ENCODE peak calls at places on chromosomes 11 and 22, in nine cellular contexts. U, Y, T, G, X, O, A, R and C are unnamed samples.
A peak's percentile ranks its signal among the peaks of the same experiment; 100 is the strongest.

GRCh38 chr11:109946322-109946846 is 146.8 kb upstream of the ZC3H12C start:
- DNase-seq in U (peak; percentile 93), Y (peak; percentile 76), T (peak; percentile 97), G (peak; percentile 90), X (peak; percentile 99), O (peak; percentile 88), A (peak; percentile 95), R (peak; percentile 61), C (peak; percentile 88)

GRCh38 chr11:61667684-61668320 is 12.4 kb upstream of the DAGLA start:
- DNase-seq in U (no peak), Y (no peak), T (no peak), G (no peak), X (no peak), O (no peak), A (no peak), R (no peak), C (no peak)

GRCh38 chr11:64036081-64037026 is 623 bp downstream of the FLRT1 start:
- DNase-seq in U (no peak), Y (peak; percentile 57), T (peak; percentile 11), G (no peak), X (peak; percentile 27), O (no peak), A (peak; percentile 30), R (no peak), C (no peak)

GRCh38 chr11:9138133-9138453 is 46.7 kb upstream of the SCUBE2 start:
- DNase-seq in U (no peak), Y (no peak), T (no peak), G (no peak), X (no peak), O (no peak), A (no peak), R (no peak), C (no peak)

GRCh38 chr11:118406599-118407166 is 5.3 kb downstream of the ATP5MG start:
- DNase-seq in U (no peak), Y (no peak), T (peak; percentile 69), G (no peak), X (peak; percentile 6), O (no peak), A (no peak), R (no peak), C (no peak)

GRCh38 chr11:73242291-73243092 is 24.4 kb downstream of the P2RY2 start:
- DNase-seq in U (peak; percentile 76), Y (peak; percentile 79), T (peak; percentile 53), G (peak; percentile 74), X (peak; percentile 67), O (peak; percentile 86), A (peak; percentile 64), R (peak; percentile 91), C (peak; percentile 77)

GRCh38 chr11:4026389-4026788 is 68.2 kb upstream of the RRM1 start:
- DNase-seq in U (no peak), Y (no peak), T (no peak), G (no peak), X (no peak), O (no peak), A (no peak), R (no peak), C (no peak)

GRCh38 chr11:115496892-115497291 is 7.3 kb downstream of the CADM1 start:
- DNase-seq in U (no peak), Y (no peak), T (no peak), G (no peak), X (no peak), O (no peak), A (no peak), R (no peak), C (no peak)

GRCh38 chr22:46588279-46589140 is 31.7 kb upstream of the GRAMD4 start:
- DNase-seq in U (no peak), Y (no peak), T (no peak), G (no peak), X (no peak), O (no peak), A (no peak), R (peak; percentile 73), C (peak; percentile 51)

GRCh38 chr22:43031617-43032016 is 16.7 kb upstream of the PACSIN2 start:
- DNase-seq in U (no peak), Y (no peak), T (no peak), G (no peak), X (no peak), O (no peak), A (no peak), R (no peak), C (no peak)

GRCh38 chr11:18310800-18311340 is 11.1 kb downstream of the HPS5 start:
- DNase-seq in U (no peak), Y (no peak), T (peak; percentile 66), G (no peak), X (no peak), O (no peak), A (peak; percentile 94), R (no peak), C (no peak)

GRCh38 chr11:134739136-134739535 is 327.1 kb upstream of the B3GAT1 start:
- DNase-seq in U (no peak), Y (no peak), T (no peak), G (no peak), X (no peak), O (peak; percentile 28), A (no peak), R (no peak), C (no peak)

GRCh38 chr11:126700773-126701554 is 299.6 kb downstream of the KIRREL3 start:
- DNase-seq in U (peak; percentile 12), Y (no peak), T (no peak), G (no peak), X (no peak), O (no peak), A (no peak), R (no peak), C (no peak)

GRCh38 chr11:62398011-62398994 is 20.5 kb upstream of the SCGB1A1 start:
- DNase-seq in U (peak; percentile 67), Y (peak; percentile 77), T (peak; percentile 17), G (peak; percentile 34), X (peak; percentile 43), O (no peak), A (no peak), R (no peak), C (no peak)

GRCh38 chr11:117816846-117817212 is 7.7 kb downstream of the FXYD2 start:
- DNase-seq in U (no peak), Y (no peak), T (no peak), G (no peak), X (no peak), O (no peak), A (no peak), R (peak; percentile 78), C (no peak)

GRCh38 chr11:101466352-101466751 is 117.5 kb downstream of the TRPC6 start:
- DNase-seq in U (no peak), Y (no peak), T (no peak), G (no peak), X (no peak), O (no peak), A (no peak), R (peak; percentile 34), C (no peak)

GRCh38 chr11:46075928-46076327 is 45.3 kb downstream of the PHF21A start:
- DNase-seq in U (peak; percentile 5), Y (no peak), T (no peak), G (no peak), X (no peak), O (no peak), A (peak; percentile 37), R (no peak), C (no peak)

GRCh38 chr11:73350908-73351636 is 25.1 kb upstream of the RELT start:
- DNase-seq in U (peak; percentile 73), Y (no peak), T (peak; percentile 61), G (peak; percentile 35), X (peak; percentile 88), O (no peak), A (peak; percentile 73), R (peak; percentile 82), C (peak; percentile 72)

GRCh38 chr11:10771457-10771856 is 20.4 kb downstream of the CTR9 start:
- DNase-seq in U (no peak), Y (no peak), T (no peak), G (no peak), X (no peak), O (no peak), A (no peak), R (no peak), C (no peak)

DNA sequence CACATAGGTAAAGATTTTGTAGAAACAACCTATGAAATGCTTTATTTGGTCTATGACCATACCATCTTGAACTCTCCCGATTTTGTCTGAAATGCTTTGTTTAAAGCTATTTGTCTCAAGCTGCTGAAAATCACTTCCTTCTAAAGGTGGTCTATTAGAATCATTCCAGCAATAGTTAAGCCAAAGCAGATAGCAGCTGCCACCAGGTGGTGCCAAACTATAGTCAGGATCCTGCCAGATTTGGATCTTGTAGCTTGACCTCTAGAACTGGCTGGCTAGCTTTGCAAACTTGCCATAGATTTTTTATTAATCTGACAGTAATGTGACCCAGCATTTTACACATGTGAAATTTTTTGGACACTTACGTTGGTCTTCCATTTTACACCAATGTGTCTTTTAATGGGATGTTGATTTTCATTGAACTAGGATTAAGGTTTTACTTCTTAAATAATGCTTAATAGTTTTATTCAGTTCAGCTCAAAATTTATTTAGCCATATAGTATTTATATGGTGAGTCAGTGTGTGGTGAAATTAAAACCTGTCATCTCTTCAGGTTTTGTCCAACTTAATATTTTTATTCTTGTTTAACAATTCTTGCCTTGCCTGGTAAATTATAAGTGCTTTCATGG is 19.7 kb downstream of the CTR9 start:
- DNase-seq in U (peak; percentile 60), Y (peak; percentile 25), T (peak; percentile 50), G (peak; percentile 49), X (peak; percentile 63), O (no peak), A (peak; percentile 51), R (no peak), C (no peak)
- TF ChIP-seq CTCF in U (peak; percentile 87), Y (peak; percentile 57), T (peak; percentile 93), G (peak; percentile 44), X (peak; percentile 88), O (peak; percentile 47), A (peak; percentile 92), R (peak; percentile 62), C (peak; percentile 58)

DNA sequence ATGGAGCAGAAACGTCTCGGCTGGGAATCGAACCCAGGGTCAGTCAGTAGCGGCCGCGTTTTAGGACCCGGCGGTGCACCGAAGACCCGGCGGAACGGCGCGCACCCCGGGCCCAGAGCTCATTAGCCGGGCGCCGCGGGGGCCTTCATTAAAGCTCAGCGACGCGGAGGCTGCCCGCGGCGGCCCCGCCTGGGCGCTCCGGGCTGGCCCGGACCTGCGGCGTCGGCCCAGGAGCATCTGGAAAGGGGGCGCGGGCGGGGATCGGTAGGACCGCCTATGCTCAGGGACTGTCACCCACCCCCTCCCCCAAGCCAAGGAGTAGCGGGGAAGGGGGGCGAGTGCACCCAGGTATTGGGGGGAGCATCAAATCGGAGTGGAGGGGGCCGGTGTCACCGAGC is 52.2 kb downstream of the CYTH4 start:
- DNase-seq in U (no peak), Y (no peak), T (no peak), G (no peak), X (no peak), O (no peak), A (no peak), R (peak; percentile 62), C (no peak)
- H3K4me3 ChIP-seq in U (no peak overlapping the region), Y (no peak overlapping the region), T (no peak overlapping the region), G (no peak overlapping the region), X (no peak overlapping the region), O (no peak overlapping the region), A (no peak overlapping the region), R (no peak overlapping the region), C (no peak overlapping the region)

GRCh38 chr22:27825174-27825573 is 23.6 kb upstream of the MN1 start:
- DNase-seq in U (peak; percentile 30), Y (no peak), T (no peak), G (no peak), X (no peak), O (no peak), A (no peak), R (no peak), C (no peak)
- TF ChIP-seq CTCF in U (peak; percentile 14), Y (no peak), T (peak; percentile 67), G (no peak), X (peak; percentile 40), O (no peak), A (peak; percentile 17), R (peak; percentile 17), C (peak; percentile 27)

GRCh38 chr22:41781508-41781906 is 19.0 kb upstream of the CCDC134 start:
- DNase-seq in U (no peak), Y (no peak), T (no peak), G (no peak), X (no peak), O (no peak), A (no peak), R (no peak), C (no peak)
- H3K4me3 ChIP-seq in U (no peak overlapping the region), Y (no peak overlapping the region), T (no peak overlapping the region), G (peak overlapping the region; percentile 19), X (no peak overlapping the region), O (no peak overlapping the region), A (no peak overlapping the region), R (peak overlapping the region; percentile 40), C (peak overlapping the region; percentile 38)